ENCODE peak calls at places on chromosomes 13 and 19, in nine cellular contexts. One of them, this sample, is unnamed.

GRCh38 chr19:15124572-15125231 is 17.5 kb downstream of the SYDE1 start:
- DNase-seq in endothelial cell: no peak
- DNase-seq in brain microvascular endothelial cell: no peak
- DNase-seq in CD14-positive monocyte: no peak
- DNase-seq in fibroblast of the aortic adventitia: no peak
- DNase-seq in ascending aorta: no peak
- DNase-seq in heart right ventricle: no peak
- DNase-seq in psoas muscle: no peak
- DNase-seq in GM23338: peak
- DNase-seq in this sample: no peak

GRCh38 chr19:588093-588742 is 1.5 kb upstream of the HCN2 start:
- DNase-seq in psoas muscle: peak
- DNase-seq in ascending aorta: no peak
- DNase-seq in heart right ventricle: peak
- DNase-seq in CD14-positive monocyte: no peak
- DNase-seq in GM23338: peak
- DNase-seq in brain microvascular endothelial cell: peak
- DNase-seq in endothelial cell: peak
- DNase-seq in fibroblast of the aortic adventitia: peak
- DNase-seq in this sample: peak

GRCh38 chr19:35519291-35519690 is 5.8 kb upstream of the DMKN start:
- DNase-seq in GM23338: no peak
- DNase-seq in ascending aorta: no peak
- DNase-seq in psoas muscle: no peak
- DNase-seq in fibroblast of the aortic adventitia: peak
- DNase-seq in CD14-positive monocyte: no peak
- DNase-seq in endothelial cell: no peak
- DNase-seq in brain microvascular endothelial cell: no peak
- DNase-seq in heart right ventricle: no peak
- DNase-seq in this sample: no peak

GRCh38 chr19:15323496-15324235 is 8.7 kb downstream of the BRD4 start:
- DNase-seq in brain microvascular endothelial cell: no peak
- DNase-seq in fibroblast of the aortic adventitia: peak
- DNase-seq in endothelial cell: no peak
- DNase-seq in heart right ventricle: peak
- DNase-seq in psoas muscle: peak
- DNase-seq in GM23338: no peak
- DNase-seq in CD14-positive monocyte: peak
- DNase-seq in ascending aorta: no peak
- DNase-seq in this sample: no peak

GRCh38 chr19:12769689-12770088 is 5.7 kb downstream of the HOOK2 start:
- DNase-seq in ascending aorta: no peak
- DNase-seq in fibroblast of the aortic adventitia: no peak
- DNase-seq in GM23338: peak
- DNase-seq in CD14-positive monocyte: no peak
- DNase-seq in heart right ventricle: no peak
- DNase-seq in endothelial cell: no peak
- DNase-seq in psoas muscle: no peak
- DNase-seq in brain microvascular endothelial cell: no peak
- DNase-seq in this sample: peak

GRCh38 chr19:46133101-46133627 is 8.7 kb upstream of the IGFL3 start:
- DNase-seq in psoas muscle: no peak
- DNase-seq in endothelial cell: peak
- DNase-seq in ascending aorta: no peak
- DNase-seq in fibroblast of the aortic adventitia: peak
- DNase-seq in heart right ventricle: peak
- DNase-seq in CD14-positive monocyte: no peak
- DNase-seq in GM23338: peak
- DNase-seq in brain microvascular endothelial cell: peak
- DNase-seq in this sample: no peak

GRCh38 chr13:101018720-101019119 is 344.1 kb upstream of the TMTC4 start:
- DNase-seq in heart right ventricle: no peak
- DNase-seq in fibroblast of the aortic adventitia: peak
- DNase-seq in ascending aorta: no peak
- DNase-seq in endothelial cell: no peak
- DNase-seq in brain microvascular endothelial cell: peak
- DNase-seq in GM23338: no peak
- DNase-seq in CD14-positive monocyte: no peak
- DNase-seq in psoas muscle: no peak
- DNase-seq in this sample: no peak

GRCh38 chr13:62194371-62194770 is 778.7 kb upstream of the PCDH20 start:
- DNase-seq in fibroblast of the aortic adventitia: no peak
- DNase-seq in endothelial cell: no peak
- DNase-seq in ascending aorta: no peak
- DNase-seq in brain microvascular endothelial cell: no peak
- DNase-seq in CD14-positive monocyte: no peak
- DNase-seq in GM23338: no peak
- DNase-seq in psoas muscle: no peak
- DNase-seq in heart right ventricle: no peak
- DNase-seq in this sample: no peak

GRCh38 chr19:51354742-51355148 is 11.4 kb downstream of the ETFB start:
- DNase-seq in CD14-positive monocyte: no peak
- DNase-seq in psoas muscle: no peak
- DNase-seq in heart right ventricle: no peak
- DNase-seq in ascending aorta: no peak
- DNase-seq in brain microvascular endothelial cell: peak
- DNase-seq in GM23338: peak
- DNase-seq in fibroblast of the aortic adventitia: no peak
- DNase-seq in endothelial cell: peak
- DNase-seq in this sample: no peak

GRCh38 chr19:4065430-4066175 is 1.1 kb downstream of the ZBTB7A start:
- DNase-seq in psoas muscle: peak
- DNase-seq in ascending aorta: peak
- DNase-seq in heart right ventricle: peak
- DNase-seq in brain microvascular endothelial cell: peak
- DNase-seq in endothelial cell: peak
- DNase-seq in fibroblast of the aortic adventitia: peak
- DNase-seq in CD14-positive monocyte: peak
- DNase-seq in GM23338: peak
- DNase-seq in this sample: peak

GRCh38 chr13:107678075-107678689 is 537.2 kb downstream of the LIG4 start:
- DNase-seq in brain microvascular endothelial cell: no peak
- DNase-seq in heart right ventricle: no peak
- DNase-seq in endothelial cell: no peak
- DNase-seq in CD14-positive monocyte: no peak
- DNase-seq in GM23338: peak
- DNase-seq in psoas muscle: no peak
- DNase-seq in fibroblast of the aortic adventitia: no peak
- DNase-seq in ascending aorta: no peak
- DNase-seq in this sample: no peak

GRCh38 chr19:1045247-1045603 is 5.3 kb downstream of the ABCA7 start:
- DNase-seq in fibroblast of the aortic adventitia: no peak
- DNase-seq in CD14-positive monocyte: no peak
- DNase-seq in brain microvascular endothelial cell: no peak
- DNase-seq in psoas muscle: peak
- DNase-seq in endothelial cell: no peak
- DNase-seq in ascending aorta: no peak
- DNase-seq in GM23338: peak
- DNase-seq in heart right ventricle: no peak
- DNase-seq in this sample: no peak

GRCh38 chr19:28960986-28961705 is 251.8 kb downstream of the UQCRFS1 start:
- DNase-seq in fibroblast of the aortic adventitia: peak
- DNase-seq in CD14-positive monocyte: no peak
- DNase-seq in brain microvascular endothelial cell: peak
- DNase-seq in ascending aorta: no peak
- DNase-seq in GM23338: no peak
- DNase-seq in heart right ventricle: no peak
- DNase-seq in endothelial cell: no peak
- DNase-seq in psoas muscle: no peak
- DNase-seq in this sample: no peak

GRCh38 chr13:52383362-52383761 is 22.6 kb downstream of the THSD1 start:
- DNase-seq in brain microvascular endothelial cell: no peak
- DNase-seq in psoas muscle: no peak
- DNase-seq in endothelial cell: no peak
- DNase-seq in fibroblast of the aortic adventitia: peak
- DNase-seq in CD14-positive monocyte: no peak
- DNase-seq in heart right ventricle: no peak
- DNase-seq in GM23338: no peak
- DNase-seq in ascending aorta: no peak
- DNase-seq in this sample: no peak

GRCh38 chr19:47241919-47242644 is 11.1 kb upstream of the BBC3 start:
- DNase-seq in fibroblast of the aortic adventitia: no peak
- DNase-seq in psoas muscle: no peak
- DNase-seq in brain microvascular endothelial cell: no peak
- DNase-seq in CD14-positive monocyte: no peak
- DNase-seq in GM23338: no peak
- DNase-seq in ascending aorta: no peak
- DNase-seq in endothelial cell: no peak
- DNase-seq in heart right ventricle: no peak
- DNase-seq in this sample: peak

GRCh38 chr13:22235285-22235949 is 564.5 kb downstream of the FGF9 start:
- DNase-seq in brain microvascular endothelial cell: no peak
- DNase-seq in fibroblast of the aortic adventitia: no peak
- DNase-seq in psoas muscle: no peak
- DNase-seq in endothelial cell: no peak
- DNase-seq in heart right ventricle: no peak
- DNase-seq in CD14-positive monocyte: no peak
- DNase-seq in GM23338: peak
- DNase-seq in ascending aorta: no peak
- DNase-seq in this sample: peak

GRCh38 chr19:41341669-41342490 is 11.8 kb downstream of the TGFB1 start:
- DNase-seq in fibroblast of the aortic adventitia: no peak
- DNase-seq in endothelial cell: no peak
- DNase-seq in brain microvascular endothelial cell: no peak
- DNase-seq in GM23338: peak
- DNase-seq in psoas muscle: no peak
- DNase-seq in CD14-positive monocyte: no peak
- DNase-seq in heart right ventricle: no peak
- DNase-seq in ascending aorta: no peak
- DNase-seq in this sample: no peak
- TF ChIP-seq CTCF in fibroblast of the aortic adventitia: no peak
- TF ChIP-seq CTCF in endothelial cell: no peak
- TF ChIP-seq CTCF in brain microvascular endothelial cell: no peak
- TF ChIP-seq CTCF in GM23338: peak
- TF ChIP-seq CTCF in psoas muscle: no peak
- TF ChIP-seq CTCF in CD14-positive monocyte: peak
- TF ChIP-seq CTCF in heart right ventricle: no peak
- TF ChIP-seq CTCF in ascending aorta: no peak
- TF ChIP-seq CTCF in this sample: peak

DNA sequence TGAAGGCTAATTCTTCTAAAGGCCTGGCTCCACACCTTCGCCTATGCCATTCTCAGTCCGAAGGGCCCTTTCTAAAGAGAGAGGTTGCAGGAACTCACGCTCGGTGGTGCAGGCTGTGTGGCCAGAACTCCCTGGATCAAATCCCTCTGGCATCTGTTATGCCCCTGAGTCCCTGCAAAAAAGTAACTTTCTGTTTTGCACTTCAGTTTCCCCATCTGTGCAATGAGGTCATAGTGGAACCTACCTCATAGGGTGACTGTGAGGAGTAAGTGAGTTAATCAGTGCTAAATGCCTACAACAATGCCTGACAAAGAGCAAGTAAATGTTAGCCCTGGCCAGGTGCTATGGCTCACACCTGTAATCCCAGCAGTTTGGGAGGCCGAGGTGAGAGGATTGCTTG is 7.3 kb downstream of the IGSF23 start:
- DNase-seq in CD14-positive monocyte: no peak
- DNase-seq in ascending aorta: no peak
- DNase-seq in GM23338: no peak
- DNase-seq in endothelial cell: no peak
- DNase-seq in heart right ventricle: no peak
- DNase-seq in brain microvascular endothelial cell: no peak
- DNase-seq in psoas muscle: no peak
- DNase-seq in fibroblast of the aortic adventitia: no peak
- DNase-seq in this sample: no peak
- TF ChIP-seq CTCF in CD14-positive monocyte: no peak
- TF ChIP-seq CTCF in ascending aorta: no peak
- TF ChIP-seq CTCF in GM23338: no peak
- TF ChIP-seq CTCF in endothelial cell: no peak
- TF ChIP-seq CTCF in heart right ventricle: no peak
- TF ChIP-seq CTCF in brain microvascular endothelial cell: no peak
- TF ChIP-seq CTCF in psoas muscle: no peak
- TF ChIP-seq CTCF in fibroblast of the aortic adventitia: no peak
- TF ChIP-seq CTCF in this sample: no peak

GRCh38 chr13:99450416-99450815 is 50.9 kb upstream of the TM9SF2 start:
- DNase-seq in brain microvascular endothelial cell: no peak
- DNase-seq in endothelial cell: no peak
- DNase-seq in heart right ventricle: no peak
- DNase-seq in psoas muscle: no peak
- DNase-seq in CD14-positive monocyte: no peak
- DNase-seq in fibroblast of the aortic adventitia: no peak
- DNase-seq in ascending aorta: no peak
- DNase-seq in GM23338: no peak
- DNase-seq in this sample: no peak

GRCh38 chr13:99448586-99448985 is 52.7 kb upstream of the TM9SF2 start:
- DNase-seq in endothelial cell: no peak
- DNase-seq in GM23338: no peak
- DNase-seq in brain microvascular endothelial cell: no peak
- DNase-seq in heart right ventricle: no peak
- DNase-seq in ascending aorta: no peak
- DNase-seq in psoas muscle: no peak
- DNase-seq in CD14-positive monocyte: no peak
- DNase-seq in fibroblast of the aortic adventitia: no peak
- DNase-seq in this sample: no peak

GRCh38 chr13:99442273-99442895 is 58.9 kb upstream of the TM9SF2 start:
- DNase-seq in psoas muscle: no peak
- DNase-seq in CD14-positive monocyte: no peak
- DNase-seq in GM23338: peak
- DNase-seq in heart right ventricle: peak
- DNase-seq in brain microvascular endothelial cell: peak
- DNase-seq in endothelial cell: peak
- DNase-seq in ascending aorta: no peak
- DNase-seq in fibroblast of the aortic adventitia: peak
- DNase-seq in this sample: peak

DNA sequence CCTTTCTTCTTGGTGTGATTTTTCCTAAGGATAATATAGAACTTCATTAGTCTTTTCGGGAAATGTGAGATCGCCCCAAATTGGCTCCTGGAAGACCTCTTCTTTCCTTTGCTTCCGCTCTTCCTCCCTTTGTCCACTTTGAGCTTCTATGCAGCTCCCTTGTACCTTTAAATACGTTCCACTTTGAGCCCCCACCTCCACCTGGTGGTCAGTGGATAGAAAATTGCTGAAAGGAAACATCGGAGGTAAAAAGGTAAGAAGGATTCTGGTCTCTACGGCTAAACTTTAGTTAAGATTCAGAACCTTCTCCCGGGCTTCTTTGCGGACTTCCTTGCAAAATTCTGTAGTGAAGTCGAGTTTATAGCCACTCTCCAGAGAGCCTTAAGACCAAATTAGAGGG is 55.0 kb upstream of the TM9SF2 start:
- DNase-seq in GM23338: peak
- DNase-seq in heart right ventricle: no peak
- DNase-seq in CD14-positive monocyte: no peak
- DNase-seq in brain microvascular endothelial cell: no peak
- DNase-seq in fibroblast of the aortic adventitia: no peak
- DNase-seq in endothelial cell: no peak
- DNase-seq in psoas muscle: no peak
- DNase-seq in ascending aorta: no peak
- DNase-seq in this sample: no peak
- TF ChIP-seq CTCF in GM23338: peak
- TF ChIP-seq CTCF in heart right ventricle: no peak
- TF ChIP-seq CTCF in CD14-positive monocyte: no peak
- TF ChIP-seq CTCF in brain microvascular endothelial cell: peak
- TF ChIP-seq CTCF in fibroblast of the aortic adventitia: no peak
- TF ChIP-seq CTCF in endothelial cell: peak
- TF ChIP-seq CTCF in psoas muscle: no peak
- TF ChIP-seq CTCF in ascending aorta: no peak
- TF ChIP-seq CTCF in this sample: peak

DNA sequence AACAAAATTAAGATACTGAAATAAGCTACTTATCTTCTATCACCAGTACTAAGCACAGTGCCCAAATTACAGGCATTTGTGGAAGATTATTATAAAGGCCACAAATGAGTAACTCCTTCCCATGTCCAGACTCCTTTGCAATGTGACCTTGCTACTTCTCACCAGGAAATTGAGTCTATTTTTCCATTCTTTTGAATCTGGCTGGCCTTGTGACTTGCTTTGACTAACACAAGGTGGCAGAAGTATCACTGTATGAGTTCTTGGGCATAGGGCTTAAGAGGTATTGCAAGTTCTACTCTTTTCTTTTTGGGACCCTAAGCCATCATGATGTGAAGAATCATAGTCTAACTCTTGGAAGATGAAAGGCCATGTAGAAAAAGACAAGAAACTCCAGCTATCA is 49.9 kb downstream of the UGGT2 start:
- DNase-seq in brain microvascular endothelial cell: no peak
- DNase-seq in CD14-positive monocyte: no peak
- DNase-seq in heart right ventricle: no peak
- DNase-seq in GM23338: peak
- DNase-seq in psoas muscle: no peak
- DNase-seq in ascending aorta: no peak
- DNase-seq in endothelial cell: no peak
- DNase-seq in fibroblast of the aortic adventitia: peak
- DNase-seq in this sample: no peak
- TF ChIP-seq CTCF in brain microvascular endothelial cell: peak
- TF ChIP-seq CTCF in CD14-positive monocyte: no peak
- TF ChIP-seq CTCF in heart right ventricle: no peak
- TF ChIP-seq CTCF in GM23338: peak
- TF ChIP-seq CTCF in psoas muscle: no peak
- TF ChIP-seq CTCF in ascending aorta: no peak
- TF ChIP-seq CTCF in endothelial cell: no peak
- TF ChIP-seq CTCF in fibroblast of the aortic adventitia: no peak
- TF ChIP-seq CTCF in this sample: no peak